ENCODE peak calls at places on chromosomes 11 and 22, in four cellular contexts. Z, N, X and H are unnamed samples.
A peak's percentile ranks its signal among the peaks of the same experiment; 100 is the strongest.

GRCh38 chr22:30857103-30857502 is 111.5 kb downstream of the MORC2 start:
- DNase-seq in N (no peak), X (no peak), Z (no peak), H (no peak)

GRCh38 chr11:63375434-63375833 is 5.8 kb downstream of the SLC22A9 start:
- DNase-seq in N (no peak), Z (no peak), X (no peak), H (no peak)

GRCh38 chr11:44709281-44709562 is 17.5 kb upstream of the TSPAN18 start:
- DNase-seq in X (no peak), N (no peak), Z (no peak), H (no peak)

GRCh38 chr11:11620966-11621880 is 582 bp downstream of the GALNT18 start:
- DNase-seq in Z (no peak), N (no peak), X (peak; percentile 34), H (no peak)

GRCh38 chr11:75280227-75280671 is 39.7 kb downstream of the TPBGL start:
- DNase-seq in N (peak; percentile 67), Z (peak; percentile 48), X (peak; percentile 42), H (peak; percentile 53)

GRCh38 chr11:60870276-60870675 is 2.9 kb downstream of the ZP1 start:
- DNase-seq in X (no peak), Z (no peak), N (no peak), H (no peak)

GRCh38 chr11:59145534-59145933 is 2.9 kb downstream of the FAM111A start:
- DNase-seq in Z (no peak), X (no peak), N (peak; percentile 68), H (peak; percentile 64)

GRCh38 chr11:118358071-118358470 is 1.3 kb upstream of the UBE4A start:
- DNase-seq in N (no peak), Z (no peak), X (no peak), H (no peak)

GRCh38 chr11:118514103-118514502 is 13.2 kb upstream of the TTC36 start:
- DNase-seq in Z (no peak), X (no peak), N (no peak), H (no peak)

GRCh38 chr22:27801616-27802388 is at the start of gene MN1:
- DNase-seq in Z (peak; percentile 40), X (peak; percentile 66), N (no peak), H (no peak)

GRCh38 chr22:50696799-50697561 is 24.4 kb downstream of the SHANK3 start:
- DNase-seq in N (no peak), Z (no peak), X (no peak), H (no peak)

GRCh38 chr11:69873166-69874077 is 54.2 kb upstream of the FGF3 start:
- DNase-seq in N (no peak), X (no peak), Z (no peak), H (no peak)

GRCh38 chr11:118522571-118523072 is 4.7 kb upstream of the TTC36 start:
- DNase-seq in X (peak; percentile 36), N (peak; percentile 25), Z (no peak), H (peak; percentile 26)

GRCh38 chr11:132844956-132845355 is 687.3 kb downstream of the OPCML start:
- DNase-seq in N (no peak), Z (no peak), X (peak; percentile 98), H (peak; percentile 88)

GRCh38 chr11:35066783-35067476 is 72.0 kb upstream of the CD44 start:
- DNase-seq in N (peak; percentile 42), Z (no peak), X (no peak), H (no peak)

GRCh38 chr22:26462971-26463661 is 20.5 kb downstream of the HPS4 start:
- DNase-seq in Z (no peak), N (no peak), X (peak; percentile 52), H (no peak)

GRCh38 chr11:86818466-86819282 is 18.3 kb downstream of the PRSS23 start:
- DNase-seq in Z (no peak), X (peak; percentile 73), N (peak; percentile 20), H (peak; percentile 71)
- TF ChIP-seq CTCF in Z (no peak), X (peak; percentile 55), N (peak; percentile 31), H (peak; percentile 97)

GRCh38 chr11:15688351-15688792 is 573.6 kb downstream of the INSC start:
- DNase-seq in N (no peak), X (peak; percentile 95), Z (no peak), H (no peak)
- TF ChIP-seq CTCF in N (no peak), X (no peak), Z (no peak), H (no peak)

GRCh38 chr22:38467904-38468760 is at the start of gene KDELR3:
- DNase-seq in X (peak; percentile 76), N (no peak), Z (peak; percentile 48), H (peak; percentile 48)
- TF ChIP-seq CTCF in X (peak; percentile 37), N (no peak), Z (no peak), H (peak; percentile 63)

GRCh38 chr11:114438303-114438702 is 964 bp upstream of the REXO2 start:
- DNase-seq in N (no peak), Z (no peak), X (peak; percentile 47), H (no peak)

GRCh38 chr11:114441921-114442320 is 2.7 kb downstream of the REXO2 start:
- DNase-seq in N (no peak), Z (no peak), X (no peak), H (no peak)

GRCh38 chr11:114440121-114440860 is 1.0 kb downstream of the REXO2 start:
- DNase-seq in X (peak; percentile 29), N (no peak), Z (no peak), H (peak; percentile 56)

GRCh38 chr11:114440971-114441810 is 1.9 kb downstream of the REXO2 start:
- DNase-seq in Z (no peak), N (no peak), X (no peak), H (no peak)

GRCh38 chr11:114439229-114440120 is at the start of gene REXO2:
- DNase-seq in Z (peak; percentile 85), X (peak; percentile 95), N (peak; percentile 96), H (peak; percentile 90)
- TF ChIP-seq CTCF in Z (no peak), X (peak; percentile 31), N (no peak), H (peak; percentile 55)

GRCh38 chr11:45848654-45849081 is 1.4 kb downstream of the CRY2 start:
- DNase-seq in X (no peak), Z (no peak), N (no peak), H (no peak)

GRCh38 chr11:45850446-45850845 is 3.2 kb downstream of the CRY2 start:
- DNase-seq in X (peak; percentile 64), Z (no peak), N (no peak), H (peak; percentile 23)

GRCh38 chr11:45846174-45846675 is 1.1 kb upstream of the CRY2 start:
- DNase-seq in N (no peak), Z (no peak), X (no peak), H (no peak)

GRCh38 chr11:45846974-45847907 is at the start of gene CRY2:
- DNase-seq in N (peak; percentile 99), Z (peak; percentile 97), X (peak; percentile 93), H (peak; percentile 98)

GRCh38 chr11:45847908-45848316 is 637 bp downstream of the CRY2 start:
- DNase-seq in N (peak; percentile 47), X (peak; percentile 75), Z (no peak), H (peak; percentile 39)
- TF ChIP-seq CTCF in N (no peak), X (peak; percentile 30), Z (no peak), H (peak; percentile 61)

GRCh38 chr11:66222358-66223149 is 45.9 kb upstream of the RAB1B start:
- DNase-seq in Z (peak; percentile 85), N (peak; percentile 92), X (peak; percentile 81), H (peak; percentile 77)
- TF ChIP-seq CTCF in Z (peak; percentile 93), N (peak; percentile 100), X (peak; percentile 100), H (peak; percentile 99)